ENCODE peak calls at places on chromosomes 1 and 21, in six cellular contexts. L is stimulated activated CD4-positive, alpha-beta T cell treated with anti-CD3 and anti-CD28 coated beads, Interleukin-4, amount 100 ng/mL, for 48 hours; H is pancreas; W is stimulated activated CD8-positive, alpha-beta memory T cell treated with anti-CD3 and anti-CD28 coated beads, Interleukin-7, amount 100 ng/mL, for 1 hour; U is activated CD4-positive, alpha-beta T cell treated with anti-CD3 and anti-CD28 coated beads for 4 hours; F is Calu3. B is an unnamed sample.

GRCh38 chr1:40592107-40592773 is 60.8 kb downstream of the ZNF684 start:
- DNase-seq in L (no peak), H (no peak), W (no peak), U (peak), F (peak), B (no peak)

GRCh38 chr21:42252267-42252666 is 33.3 kb downstream of the ABCG1 start:
- DNase-seq in L (no peak), H (no peak), W (no peak), U (no peak), F (no peak), B (no peak)

GRCh38 chr1:209388358-209388757 is 195.2 kb upstream of the CAMK1G start:
- DNase-seq in L (no peak), H (no peak), W (no peak), U (no peak), F (no peak), B (no peak)

GRCh38 chr1:183472488-183473285 is at the start of gene SMG7:
- DNase-seq in L (peak), H (no peak), W (peak), U (peak), F (peak), B (peak)

GRCh38 chr1:187038789-187039188 is 210.0 kb downstream of the PLA2G4A start:
- DNase-seq in L (no peak), H (no peak), W (no peak), U (no peak), F (peak), B (no peak)

GRCh38 chr1:98323396-98323795 is 338.1 kb upstream of the SNX7 start:
- DNase-seq in L (no peak), H (no peak), W (no peak), U (no peak), F (peak), B (no peak)

GRCh38 chr1:94305704-94306103 is 68.3 kb upstream of the ARHGAP29 start:
- DNase-seq in L (no peak), H (no peak), W (no peak), U (no peak), F (no peak), B (no peak)

GRCh38 chr1:245598524-245599310 is 443.9 kb downstream of the KIF26B start:
- DNase-seq in L (no peak), H (no peak), W (no peak), U (no peak), F (no peak), B (no peak)

GRCh38 chr1:225849905-225850304 is 32.3 kb downstream of the TMEM63A start:
- DNase-seq in L (no peak), H (no peak), W (peak), U (no peak), F (no peak), B (no peak)

GRCh38 chr1:228830185-228830953 is 95.1 kb downstream of the RHOU start:
- DNase-seq in L (no peak), H (peak), W (no peak), U (no peak), F (peak), B (no peak)

GRCh38 chr1:166174108-166174507 is 7.3 kb upstream of the FAM78B start:
- DNase-seq in L (no peak), H (no peak), W (no peak), U (no peak), F (peak), B (no peak)